ENCODE peak calls at places on chromosome 17, in four cellular contexts. X is NCI-H460, C is HAP-1, B is germinal center. H is an unnamed sample.

GRCh38 chr17:39213852-39214251 is 11.9 kb downstream of the STAC2 start:
- DNase-seq in C (no peak), B (no peak), X (no peak), H (peak)

GRCh38 chr17:35914354-35914753 is 16.2 kb downstream of the RDM1 start:
- DNase-seq in X (no peak), C (no peak), B (no peak), H (no peak)

GRCh38 chr17:75289832-75290337 is 652 bp upstream of the SLC25A19 start:
- DNase-seq in C (peak), X (peak), B (peak), H (peak)

GRCh38 chr17:82843904-82844640 is 4.2 kb upstream of the ZNF750 start:
- DNase-seq in B (no peak), C (no peak), X (no peak), H (no peak)

GRCh38 chr17:76682306-76682705 is 28.5 kb downstream of the MXRA7 start:
- DNase-seq in B (no peak), C (no peak), X (no peak), H (no peak)

GRCh38 chr17:3693099-3693498 is 2.9 kb downstream of the P2RX5 start:
- DNase-seq in B (no peak), C (no peak), X (no peak), H (no peak)

GRCh38 chr17:7045492-7046126 is 1.7 kb upstream of the SLC16A11 start:
- DNase-seq in C (peak), B (no peak), X (peak), H (peak)

GRCh38 chr17:32143525-32143865 is 1.2 kb downstream of the RHOT1 start:
- DNase-seq in B (no peak), C (no peak), X (no peak), H (no peak)

GRCh38 chr17:2057130-2057713 is 2.3 kb downstream of the HIC1 start:
- DNase-seq in X (no peak), C (no peak), B (no peak), H (no peak)

GRCh38 chr17:9646556-9646905 is 1.2 kb downstream of the USP43 start:
- DNase-seq in B (no peak), X (no peak), C (no peak), H (peak)

GRCh38 chr17:52071712-52072111 is 86.8 kb downstream of the CA10 start:
- DNase-seq in C (no peak), B (no peak), X (no peak), H (no peak)

GRCh38 chr17:15910791-15911190 is 34.1 kb upstream of the ADORA2B start:
- DNase-seq in B (no peak), X (no peak), C (no peak), H (no peak)

GRCh38 chr17:74960739-74961342 is 11.7 kb downstream of the HID1 start:
- DNase-seq in C (peak), B (peak), X (peak), H (no peak)

GRCh38 chr17:71869833-71870545 is 250.8 kb upstream of the SOX9 start:
- DNase-seq in C (no peak), X (no peak), B (no peak), H (no peak)

GRCh38 chr17:1275962-1276736 is 3.3 kb upstream of the TRARG1 start:
- DNase-seq in C (peak), X (peak), B (peak), H (peak)

GRCh38 chr17:18280766-18281165 is 20.3 kb downstream of the MIEF2 start:
- DNase-seq in B (no peak), X (no peak), C (no peak), H (no peak)

GRCh38 chr17:50184611-50185398 is 16.6 kb downstream of the COL1A1 start:
- DNase-seq in C (no peak), B (no peak), X (no peak), H (no peak)